ENCODE peak calls at places on chromosome 19, in eight cellular contexts. L is RWPE1; Z is foreskin fibroblast; Q is GM12865; R is GM13977; A is stimulated activated CD8-positive, alpha-beta memory T cell treated with anti-CD3 and anti-CD28 coated beads, Interleukin-4, amount 100 ng/mL, for 4 hours; C is NCI-H2227 treated with DMSO at 0.1 percent for 48 hours; O is type B pancreatic cell. Y is an unnamed sample.

GRCh38 chr19:19406878-19407639 is 1.6 kb downstream of the GATAD2A start:
- DNase-seq in L (no peak), Z (peak; percentile 34), Q (peak; percentile 74), R (peak; percentile 43), A (no peak), C (peak; percentile 22), O (no peak), Y (peak; percentile 21)

GRCh38 chr19:28166025-28166424 is 1046.9 kb downstream of the UQCRFS1 start:
- DNase-seq in L (no peak), Z (no peak), Q (no peak), R (no peak), A (no peak), C (no peak), O (no peak), Y (no peak)

GRCh38 chr19:2478324-2478755 is 2.4 kb downstream of the GADD45B start:
- DNase-seq in L (no peak), Z (peak; percentile 74), Q (peak; percentile 72), R (no peak), A (no peak), C (no peak), O (no peak), Y (peak; percentile 52)

GRCh38 chr19:34633806-34634205 is 43.2 kb downstream of the SCGB2B2 start:
- DNase-seq in L (no peak), Z (no peak), Q (no peak), R (no peak), A (no peak), C (no peak), O (no peak), Y (no peak)

GRCh38 chr19:5048727-5049553 is 80.0 kb downstream of the KDM4B start:
- DNase-seq in L (no peak), Z (peak; percentile 43), Q (no peak), R (no peak), A (no peak), C (no peak), O (no peak), Y (no peak)

GRCh38 chr19:12202250-12202649 is 39.4 kb downstream of the ZNF136 start:
- DNase-seq in L (no peak), Z (no peak), Q (no peak), R (no peak), A (peak; percentile 24), C (no peak), O (no peak), Y (peak; percentile 5)

GRCh38 chr19:12668937-12669271 is 2.3 kb downstream of the WDR83 start:
- DNase-seq in L (peak; percentile 53), Z (peak; percentile 71), Q (peak; percentile 66), R (peak; percentile 59), A (peak; percentile 37), C (no peak), O (no peak), Y (peak; percentile 70)

GRCh38 chr19:52099497-52100138 is 4.1 kb upstream of the ZNF841 start:
- DNase-seq in L (no peak), Z (peak; percentile 56), Q (no peak), R (no peak), A (no peak), C (no peak), O (no peak), Y (no peak)

GRCh38 chr19:42794751-42795150 is 29.3 kb upstream of the PSG8 start:
- DNase-seq in L (no peak), Z (peak; percentile 37), Q (no peak), R (no peak), A (no peak), C (no peak), O (no peak), Y (no peak)

GRCh38 chr19:2775556-2776430 is 7.3 kb downstream of the SGTA start:
- DNase-seq in L (no peak), Z (peak; percentile 24), Q (no peak), R (peak; percentile 86), A (peak; percentile 47), C (no peak), O (no peak), Y (peak; percentile 47)

GRCh38 chr19:55390461-55390880 is 4.7 kb downstream of the RPL28 start:
- DNase-seq in L (no peak), Z (no peak), Q (no peak), R (no peak), A (no peak), C (no peak), O (no peak), Y (no peak)

GRCh38 chr19:7636691-7637373 is at the start of gene STXBP2:
- DNase-seq in L (peak; percentile 88), Z (no peak), Q (peak; percentile 94), R (peak; percentile 99), A (peak; percentile 91), C (peak; percentile 61), O (peak; percentile 84), Y (peak; percentile 94)

GRCh38 chr19:41699231-41699967 is 9.0 kb upstream of the CEACAM5 start:
- DNase-seq in L (peak; percentile 48), Z (no peak), Q (no peak), R (no peak), A (no peak), C (no peak), O (peak; percentile 62), Y (no peak)

GRCh38 chr19:43078311-43078710 is 4.2 kb downstream of the PSG2 start:
- DNase-seq in L (peak; percentile 65), Z (peak; percentile 82), Q (no peak), R (no peak), A (no peak), C (no peak), O (no peak), Y (no peak)

GRCh38 chr19:49469828-49470614 is 4.0 kb upstream of the FLT3LG start:
- DNase-seq in L (no peak), Z (no peak), Q (peak; percentile 96), R (peak; percentile 85), A (peak; percentile 39), C (no peak), O (no peak), Y (peak; percentile 77)

GRCh38 chr19:8512115-8512967 is 1.6 kb downstream of the ZNF414 start:
- DNase-seq in L (peak; percentile 58), Z (no peak), Q (peak; percentile 65), R (no peak), A (no peak), C (no peak), O (no peak), Y (no peak)

GRCh38 chr19:45153339-45154063 is 7.3 kb downstream of the NKPD1 start:
- DNase-seq in L (no peak), Z (no peak), Q (peak; percentile 29), R (peak; percentile 54), A (no peak), C (no peak), O (no peak), Y (peak; percentile 16)

GRCh38 chr19:3098515-3099346 is 4.6 kb downstream of the GNA11 start:
- DNase-seq in L (no peak), Z (peak; percentile 21), Q (peak; percentile 24), R (no peak), A (no peak), C (no peak), O (no peak), Y (no peak)

GRCh38 chr19:48819366-48819816 is 8.6 kb upstream of the BCAT2 start:
- DNase-seq in L (peak; percentile 74), Z (peak; percentile 97), Q (no peak), R (no peak), A (no peak), C (no peak), O (no peak), Y (no peak)